ENCODE peak calls at places on chromosomes 16 and 17, in eight cellular contexts. Y is endodermal cell; T is cardiac muscle cell; R is testis; X is PC-9; Q is prostate gland; L is IMR-90; P is CD8-positive, alpha-beta T cell. F is an unnamed sample.

GRCh38 chr17:40348562-40349476 is 15.7 kb downstream of the GJD3 start:
- DNase-seq in Y (peak; percentile 43), T (no peak), R (no peak), X (no peak), Q (peak; percentile 79), L (no peak), P (no peak), F (peak; percentile 51)

GRCh38 chr17:48198950-48199541 is 91.5 kb downstream of the SNX11 start:
- DNase-seq in Y (no peak), T (no peak), R (no peak), X (no peak), Q (peak; percentile 6), L (no peak), P (no peak), F (no peak)

GRCh38 chr17:32484628-32485027 is 2.2 kb upstream of the CDK5R1 start:
- DNase-seq in Y (no peak), T (no peak), R (no peak), X (no peak), Q (no peak), L (no peak), P (no peak), F (no peak)

GRCh38 chr16:88393034-88393433 is 10.3 kb downstream of the ZNF469 start:
- DNase-seq in Y (no peak), T (no peak), R (no peak), X (peak; percentile 27), Q (no peak), L (no peak), P (no peak), F (no peak)

GRCh38 chr17:41972571-41973411 is 6.2 kb downstream of the CNP start:
- DNase-seq in Y (no peak), T (no peak), R (no peak), X (peak; percentile 81), Q (peak; percentile 78), L (no peak), P (no peak), F (peak; percentile 80)

GRCh38 chr16:28107232-28107631 is 43.7 kb upstream of the GSG1L start:
- DNase-seq in Y (peak; percentile 18), T (no peak), R (no peak), X (no peak), Q (no peak), L (no peak), P (no peak), F (no peak)

GRCh38 chr17:50057521-50057991 is 1.6 kb downstream of the ITGA3 start:
- DNase-seq in Y (peak; percentile 51), T (no peak), R (no peak), X (peak; percentile 53), Q (no peak), L (no peak), P (no peak), F (no peak)

GRCh38 chr17:44205962-44206824 is 6.5 kb upstream of the ATXN7L3 start:
- DNase-seq in Y (peak; percentile 68), T (no peak), R (no peak), X (no peak), Q (no peak), L (no peak), P (no peak), F (no peak)

GRCh38 chr17:50630524-50631194 is 4.0 kb upstream of the ABCC3 start:
- DNase-seq in Y (peak; percentile 95), T (peak; percentile 23), R (peak; percentile 66), X (peak; percentile 84), Q (peak; percentile 70), L (no peak), P (peak; percentile 39), F (peak; percentile 63)

DNA sequence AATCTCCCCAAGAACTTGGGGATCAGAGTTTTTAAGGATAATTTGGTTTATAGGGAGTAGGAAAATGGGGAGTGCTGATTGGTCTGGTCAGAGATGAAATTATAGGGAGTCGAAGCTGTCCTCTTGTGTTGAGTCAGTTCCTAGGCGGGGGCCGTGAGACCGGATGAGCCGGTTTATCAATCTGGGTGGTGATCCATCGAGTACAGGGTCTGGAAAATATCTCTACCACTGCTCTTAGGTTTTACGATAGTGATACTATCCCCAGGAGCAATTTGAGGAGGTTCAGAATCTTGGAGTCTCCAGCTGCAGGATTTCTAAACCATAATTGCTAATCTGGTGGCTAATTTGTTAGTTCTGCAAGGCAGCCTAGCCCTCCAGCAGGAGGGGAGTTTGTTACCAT is 403.4 kb downstream of the CDH11 start:
- DNase-seq in Y (no peak), T (no peak), R (no peak), X (no peak), Q (no peak), L (no peak), P (no peak), F (no peak)
- H3K9me3 ChIP-seq in Y (no peaks in the 10 kb centered on the region), T (no peaks in the 10 kb centered on the region), R (no peaks in the 10 kb centered on the region), X (no peaks in the 10 kb centered on the region), Q (no peaks in the 10 kb centered on the region), L (no peaks in the 10 kb centered on the region), P (no peaks in the 10 kb centered on the region), F (no peaks in the 10 kb centered on the region)

GRCh38 chr17:20955437-20956323 is 87.1 kb downstream of the USP22 start:
- DNase-seq in Y (peak; percentile 57), T (peak; percentile 64), R (no peak), X (no peak), Q (peak; percentile 34), L (peak; percentile 51), P (no peak), F (no peak)
- TF ChIP-seq CTCF in Y (no peak), T (no peak), R (no peak), X (no peak), Q (no peak), L (no peak), P (no peak), F (no peak)

GRCh38 chr17:57881783-57882291 is 32.0 kb upstream of the MRPS23 start:
- DNase-seq in Y (peak; percentile 78), T (no peak), R (peak; percentile 46), X (no peak), Q (no peak), L (no peak), P (no peak), F (no peak)

GRCh38 chr17:57881143-57881542 is 31.3 kb upstream of the MRPS23 start:
- DNase-seq in Y (peak; percentile 76), T (peak; percentile 79), R (peak; percentile 49), X (no peak), Q (no peak), L (peak; percentile 89), P (no peak), F (no peak)

GRCh38 chr17:57877803-57878202 is 28.0 kb upstream of the MRPS23 start:
- DNase-seq in Y (no peak), T (no peak), R (no peak), X (no peak), Q (no peak), L (no peak), P (no peak), F (no peak)

GRCh38 chr17:57880086-57880456 is 30.2 kb upstream of the MRPS23 start:
- DNase-seq in Y (no peak), T (no peak), R (no peak), X (no peak), Q (no peak), L (no peak), P (no peak), F (no peak)

GRCh38 chr17:57879437-57880085 is 29.7 kb upstream of the MRPS23 start:
- DNase-seq in Y (peak; percentile 87), T (no peak), R (no peak), X (peak; percentile 49), Q (peak; percentile 43), L (no peak), P (no peak), F (no peak)
- H3K4me1 ChIP-seq in Y (peaks cover 27% of the 10 kb centered on the region), T (peaks cover 27% of the 10 kb centered on the region), R (peaks cover 21% of the 10 kb centered on the region), X (peaks cover 55% of the 10 kb centered on the region), Q (peaks cover 22% of the 10 kb centered on the region), L (peaks cover 55% of the 10 kb centered on the region), P (no peaks in the 10 kb centered on the region), F (peaks cover 11% of the 10 kb centered on the region)

GRCh38 chr17:35486920-35487727 is 38.6 kb upstream of the SLFN13 start:
- DNase-seq in Y (no peak), T (peak; percentile 90), R (no peak), X (no peak), Q (no peak), L (peak; percentile 56), P (peak; percentile 53), F (no peak)
- H3K9me3 ChIP-seq in Y (no peaks in the 10 kb centered on the region), T (no peaks in the 10 kb centered on the region), R (no peaks in the 10 kb centered on the region), X (no peaks in the 10 kb centered on the region), Q (no peaks in the 10 kb centered on the region), L (peaks cover 5% of the 10 kb centered on the region), P (no peaks in the 10 kb centered on the region), F (no peaks in the 10 kb centered on the region)

GRCh38 chr17:82255573-82255972 is 17.9 kb downstream of the CSNK1D start:
- DNase-seq in Y (no peak), T (no peak), R (no peak), X (no peak), Q (no peak), L (no peak), P (no peak), F (no peak)

GRCh38 chr17:82258555-82258954 is 14.9 kb downstream of the CSNK1D start:
- DNase-seq in Y (no peak), T (no peak), R (no peak), X (no peak), Q (no peak), L (no peak), P (no peak), F (no peak)

GRCh38 chr17:82256242-82256894 is 17.1 kb downstream of the CSNK1D start:
- DNase-seq in Y (no peak), T (no peak), R (no peak), X (no peak), Q (no peak), L (no peak), P (no peak), F (no peak)

GRCh38 chr17:82253179-82253544 is 20.3 kb downstream of the CSNK1D start:
- DNase-seq in Y (no peak), T (no peak), R (no peak), X (no peak), Q (no peak), L (no peak), P (no peak), F (no peak)

DNA sequence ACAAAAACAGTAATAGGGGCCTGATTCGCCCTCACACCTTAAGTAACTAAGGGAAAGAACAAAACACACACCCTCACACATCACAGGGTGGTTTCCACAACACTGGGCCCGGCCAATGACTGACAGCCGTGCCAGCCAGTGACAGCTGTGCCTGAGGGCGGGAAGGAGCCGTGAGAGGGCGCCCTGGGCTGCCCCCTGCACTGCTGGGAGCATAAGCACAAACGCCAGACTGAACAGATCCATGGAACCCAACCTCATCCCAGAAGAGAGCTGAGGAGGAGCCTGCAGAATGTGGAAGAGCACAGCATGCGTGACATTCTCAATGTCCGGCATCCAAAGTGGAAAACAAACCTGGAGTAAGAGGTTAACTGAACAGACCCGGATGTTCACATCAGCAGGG is 16.0 kb downstream of the CSNK1D start:
- DNase-seq in Y (peak; percentile 90), T (peak; percentile 47), R (peak; percentile 65), X (no peak), Q (no peak), L (no peak), P (peak; percentile 51), F (peak; percentile 79)
- TF ChIP-seq CTCF in Y (no peak), T (no peak), R (no peak), X (no peak), Q (no peak), L (no peak), P (no peak), F (peak; percentile 11)

GRCh38 chr16:85138073-85138824 is 26.0 kb upstream of the CIBAR2 start:
- DNase-seq in Y (no peak), T (no peak), R (no peak), X (no peak), Q (no peak), L (no peak), P (no peak), F (no peak)
- H3K4me1 ChIP-seq in Y (no peaks in the 10 kb centered on the region), T (peaks cover 20% of the 10 kb centered on the region), R (peaks cover 20% of the 10 kb centered on the region), X (peaks cover 8% of the 10 kb centered on the region), Q (peaks cover 5% of the 10 kb centered on the region), L (peaks cover 17% of the 10 kb centered on the region), P (peaks cover 3% of the 10 kb centered on the region), F (peaks cover 10% of the 10 kb centered on the region)